ENCODE peak calls at places on chromosomes 16 and 17, in eight cellular contexts. A is AG04449, T is transverse colon, U is PC-9, J is psoas muscle, S is A549, E is lower leg skin, H is keratinocyte. Z is an unnamed sample.

GRCh38 chr16:241866-242265 is 7.2 kb downstream of the FAM234A start:
- DNase-seq in A (no peak), T (no peak), U (no peak), J (peak; percentile 10), S (no peak), E (no peak), H (no peak), Z (no peak)

GRCh38 chr16:3950343-3951193 is 70.1 kb upstream of the CREBBP start:
- DNase-seq in A (no peak), T (peak; percentile 60), U (peak; percentile 80), J (peak; percentile 84), S (peak; percentile 52), E (peak; percentile 95), H (no peak), Z (peak; percentile 96)

GRCh38 chr17:65931246-65932149 is 260.4 kb downstream of the CEP112 start:
- DNase-seq in A (peak; percentile 41), T (no peak), U (no peak), J (no peak), S (no peak), E (no peak), H (no peak), Z (no peak)

GRCh38 chr17:82339634-82340580 is 6.3 kb upstream of the SECTM1 start:
- DNase-seq in A (no peak), T (no peak), U (no peak), J (peak; percentile 38), S (peak; percentile 62), E (no peak), H (no peak), Z (no peak)

GRCh38 chr17:47694818-47695663 is 1.1 kb downstream of the TBKBP1 start:
- DNase-seq in A (no peak), T (peak; percentile 61), U (no peak), J (peak; percentile 84), S (no peak), E (peak; percentile 93), H (no peak), Z (no peak)

GRCh38 chr17:12866244-12866643 is 76.9 kb downstream of the ARHGAP44 start:
- DNase-seq in A (no peak), T (no peak), U (no peak), J (no peak), S (no peak), E (no peak), H (no peak), Z (no peak)

GRCh38 chr17:33277436-33278100 is 15.5 kb downstream of the ASIC2 start:
- DNase-seq in A (no peak), T (no peak), U (no peak), J (no peak), S (no peak), E (no peak), H (no peak), Z (no peak)

GRCh38 chr16:49588061-49588460 is 214.5 kb downstream of the C16orf78 start:
- DNase-seq in A (no peak), T (no peak), U (no peak), J (no peak), S (no peak), E (peak; percentile 54), H (no peak), Z (no peak)

GRCh38 chr17:44442806-44443205 is 53.4 kb upstream of the ITGA2B start:
- DNase-seq in A (no peak), T (no peak), U (no peak), J (no peak), S (no peak), E (no peak), H (no peak), Z (no peak)

GRCh38 chr16:49620868-49621239 is 235.1 kb downstream of the ZNF423 start:
- DNase-seq in A (no peak), T (no peak), U (no peak), J (peak; percentile 49), S (no peak), E (no peak), H (no peak), Z (no peak)

GRCh38 chr16:7405166-7405565 is 72.5 kb downstream of the RBFOX1 start:
- DNase-seq in A (no peak), T (no peak), U (peak; percentile 6), J (peak; percentile 79), S (peak; percentile 8), E (no peak), H (no peak), Z (no peak)

GRCh38 chr16:31301708-31302400 is 42.1 kb downstream of the ITGAM start:
- DNase-seq in A (no peak), T (no peak), U (no peak), J (no peak), S (peak; percentile 30), E (no peak), H (no peak), Z (peak; percentile 11)

GRCh38 chr17:41500131-41500911 is 5.1 kb downstream of the KRT13 start:
- DNase-seq in A (no peak), T (no peak), U (peak; percentile 74), J (no peak), S (peak; percentile 50), E (no peak), H (no peak), Z (peak; percentile 79)

GRCh38 chr17:32771396-32771795 is 105.5 kb downstream of the MYO1D start:
- DNase-seq in A (no peak), T (no peak), U (no peak), J (no peak), S (peak; percentile 25), E (no peak), H (no peak), Z (no peak)

GRCh38 chr16:28126684-28127620 is 63.4 kb upstream of the GSG1L start:
- DNase-seq in A (no peak), T (no peak), U (no peak), J (no peak), S (no peak), E (no peak), H (no peak), Z (no peak)

GRCh38 chr17:43641416-43641815 is 20.3 kb downstream of the MEOX1 start:
- DNase-seq in A (no peak), T (no peak), U (no peak), J (no peak), S (no peak), E (no peak), H (no peak), Z (no peak)

GRCh38 chr16:578870-579405 is 9.2 kb downstream of the PIGQ start:
- DNase-seq in A (no peak), T (peak; percentile 79), U (no peak), J (peak; percentile 91), S (peak; percentile 84), E (no peak), H (no peak), Z (no peak)

GRCh38 chr17:15663691-15664090 is 20.4 kb downstream of the TRIM16 start:
- DNase-seq in A (no peak), T (no peak), U (no peak), J (no peak), S (no peak), E (peak; percentile 31), H (no peak), Z (no peak)

GRCh38 chr16:85396879-85397871 is 215.9 kb upstream of the GSE1 start:
- DNase-seq in A (no peak), T (no peak), U (peak; percentile 62), J (peak; percentile 39), S (peak; percentile 28), E (peak; percentile 82), H (no peak), Z (no peak)
- TF ChIP-seq CTCF in A (no peak), T (no peak), U (peak; percentile 67), J (no peak), S (no peak), E (no peak), H (peak; percentile 43), Z (no peak)

GRCh38 chr17:73304971-73305786 is 6.6 kb downstream of the CDC42EP4 start:
- DNase-seq in A (no peak), T (peak; percentile 65), U (peak; percentile 64), J (peak; percentile 79), S (peak; percentile 82), E (peak; percentile 91), H (no peak), Z (peak; percentile 89)
- TF ChIP-seq CTCF in A (peak; percentile 27), T (no peak), U (peak; percentile 25), J (peak; percentile 25), S (peak; percentile 24), E (no peak), H (peak; percentile 31), Z (peak; percentile 74)

GRCh38 chr16:88453621-88454314 is 688 bp downstream of the ZFPM1 start:
- DNase-seq in A (no peak), T (no peak), U (peak; percentile 26), J (no peak), S (no peak), E (no peak), H (no peak), Z (no peak)

GRCh38 chr16:88458039-88458772 is 5.1 kb downstream of the ZFPM1 start:
- DNase-seq in A (no peak), T (no peak), U (no peak), J (no peak), S (no peak), E (no peak), H (no peak), Z (no peak)

GRCh38 chr16:88454315-88455057 is 1.4 kb downstream of the ZFPM1 start:
- DNase-seq in A (no peak), T (peak; percentile 64), U (peak; percentile 54), J (no peak), S (peak; percentile 46), E (no peak), H (no peak), Z (no peak)

GRCh38 chr16:88456356-88457292 is 3.5 kb downstream of the ZFPM1 start:
- DNase-seq in A (no peak), T (no peak), U (no peak), J (no peak), S (no peak), E (no peak), H (no peak), Z (no peak)

DNA sequence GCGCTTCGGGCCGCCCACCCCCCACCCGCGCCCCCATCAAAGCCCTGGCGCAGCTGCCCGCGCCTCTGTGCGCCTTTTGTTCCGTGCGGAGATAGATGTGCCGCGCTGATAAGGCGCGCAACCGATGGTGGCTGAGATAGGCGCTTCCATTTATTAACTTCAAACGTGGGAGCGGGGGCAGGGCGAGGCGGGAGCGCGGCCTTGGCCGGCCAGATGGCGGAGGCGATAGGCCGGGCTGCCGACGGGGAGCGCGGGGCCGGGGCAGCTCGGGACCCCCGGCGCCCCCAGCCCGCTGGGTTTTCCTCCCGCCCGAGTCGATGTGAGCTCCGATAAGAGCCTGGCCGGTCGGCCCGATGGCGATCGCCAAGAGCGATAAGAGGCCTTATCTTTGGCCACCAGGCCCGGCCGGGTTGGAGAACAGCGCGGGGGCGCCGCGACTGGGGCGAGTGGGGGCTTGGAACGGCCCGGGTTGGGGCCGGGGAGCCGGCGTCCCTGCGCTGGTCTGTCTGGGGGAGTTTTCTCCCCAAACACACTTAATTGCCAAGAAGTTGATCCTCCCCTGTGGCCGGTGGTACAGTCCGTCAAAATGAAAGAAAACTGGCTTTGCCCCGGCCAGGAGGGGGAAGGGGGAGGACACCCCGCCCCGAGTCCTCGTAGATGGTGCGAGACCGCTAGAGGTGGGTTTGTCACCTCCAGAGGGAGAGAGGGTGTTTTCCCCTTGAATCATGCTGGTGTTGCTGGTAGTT is 2.7 kb downstream of the ZFPM1 start:
- DNase-seq in A (no peak), T (peak; percentile 61), U (peak; percentile 65), J (no peak), S (peak; percentile 62), E (no peak), H (no peak), Z (no peak)
- TF ChIP-seq CTCF in A (no peak), T (no peak), U (no peak), J (no peak), S (peak; percentile 28), E (no peak), H (no peak), Z (no peak)

DNA sequence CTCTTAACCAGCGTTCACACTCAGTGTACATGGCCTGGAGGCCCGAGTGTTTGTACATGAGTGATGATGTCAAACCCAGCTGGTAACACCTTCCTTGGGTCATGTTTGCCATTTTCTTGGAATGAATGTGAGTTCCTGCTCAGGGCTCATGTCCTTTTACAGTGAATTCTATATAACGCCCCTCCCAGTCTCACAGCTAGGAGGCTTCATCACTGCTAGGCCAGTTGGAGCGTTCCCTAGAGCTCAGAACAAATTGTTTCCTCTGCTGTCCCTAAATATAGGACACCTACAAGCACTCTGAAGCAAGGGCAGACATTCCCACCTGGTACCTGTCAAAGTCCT is 5.5 kb downstream of the TIMM22 start:
- DNase-seq in A (no peak), T (no peak), U (no peak), J (no peak), S (no peak), E (no peak), H (no peak), Z (peak; percentile 52)
- TF ChIP-seq CTCF in A (no peak), T (no peak), U (no peak), J (no peak), S (no peak), E (no peak), H (no peak), Z (no peak)